ENCODE peak calls at places on chromosomes 12 and 14, in four cellular contexts. F, U, B and S are unnamed samples.

GRCh38 chr12:132314516-132315233 is 14.7 kb downstream of the GALNT9 start:
- DNase-seq in U (no peak), F (peak; percentile 28), B (no peak), S (no peak)

GRCh38 chr12:70400124-70400523 is 34.0 kb downstream of the KCNMB4 start:
- DNase-seq in F (no peak), B (no peak), U (no peak), S (no peak)

GRCh38 chr12:96514328-96514727 is 25.0 kb downstream of the CFAP54 start:
- DNase-seq in U (no peak), F (no peak), B (no peak), S (no peak)

GRCh38 chr12:16187684-16188083 is 89.8 kb downstream of the SLC15A5 start:
- DNase-seq in U (no peak), F (no peak), B (no peak), S (no peak)

GRCh38 chr12:82627799-82628198 is 58.9 kb upstream of the TMTC2 start:
- DNase-seq in U (no peak), B (no peak), F (no peak), S (no peak)

GRCh38 chr12:72390146-72390545 is 118.0 kb downstream of the TRHDE start:
- DNase-seq in U (no peak), B (no peak), F (no peak), S (no peak)

GRCh38 chr14:73381379-73382013 is 76.8 kb downstream of the NUMB start:
- DNase-seq in F (no peak), U (no peak), B (no peak), S (no peak)

GRCh38 chr12:104535383-104535782 is 78.6 kb downstream of the CHST11 start:
- DNase-seq in F (no peak), B (no peak), U (no peak), S (no peak)

GRCh38 chr12:49503674-49504180 is 35.1 kb upstream of the KCNH3 start:
- DNase-seq in B (no peak), F (no peak), U (no peak), S (no peak)

GRCh38 chr14:75636100-75636692 is 24.5 kb downstream of the ERG28 start:
- DNase-seq in U (no peak), F (no peak), B (no peak), S (peak; percentile 66)

GRCh38 chr12:118098911-118099671 is 4.7 kb downstream of the VSIG10 start:
- DNase-seq in F (no peak), U (no peak), B (peak; percentile 53), S (no peak)

GRCh38 chr12:87234898-87235297 is 794.3 kb downstream of the C12orf50 start:
- DNase-seq in F (no peak), B (no peak), U (no peak), S (no peak)

GRCh38 chr12:46679754-46680153 is 146.0 kb downstream of the SLC38A4 start:
- DNase-seq in F (no peak), B (no peak), U (no peak), S (no peak)

GRCh38 chr14:51821822-51822221 is 38.6 kb upstream of the GNG2 start:
- DNase-seq in F (no peak), B (no peak), U (no peak), S (no peak)

DNA sequence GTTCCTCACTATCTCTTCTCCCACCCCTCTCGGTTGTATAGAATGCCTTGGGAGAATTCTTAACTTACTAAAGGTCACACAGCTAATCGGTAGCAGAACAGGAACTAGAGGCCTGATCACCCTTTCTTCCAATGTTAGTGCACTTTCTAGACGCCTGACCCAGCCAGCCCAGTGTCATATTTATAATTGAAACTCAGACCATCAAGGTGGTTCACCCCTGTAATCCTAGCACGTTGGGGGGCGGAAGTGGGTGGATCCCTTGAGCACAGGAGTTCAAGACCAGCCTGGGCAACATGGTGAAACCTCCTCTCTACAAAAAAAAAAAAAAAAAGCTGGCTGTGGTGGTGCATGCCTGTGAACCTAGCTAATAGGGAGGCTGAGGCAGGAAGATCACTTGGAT is 1.8 kb downstream of the TIGAR start:
- DNase-seq in U (no peak), B (no peak), F (no peak), S (no peak)
- H3K4me3 ChIP-seq in U (peak overlapping the region; percentile 87), B (no peak overlapping the region), F (no peak overlapping the region), S (no peak overlapping the region)

DNA sequence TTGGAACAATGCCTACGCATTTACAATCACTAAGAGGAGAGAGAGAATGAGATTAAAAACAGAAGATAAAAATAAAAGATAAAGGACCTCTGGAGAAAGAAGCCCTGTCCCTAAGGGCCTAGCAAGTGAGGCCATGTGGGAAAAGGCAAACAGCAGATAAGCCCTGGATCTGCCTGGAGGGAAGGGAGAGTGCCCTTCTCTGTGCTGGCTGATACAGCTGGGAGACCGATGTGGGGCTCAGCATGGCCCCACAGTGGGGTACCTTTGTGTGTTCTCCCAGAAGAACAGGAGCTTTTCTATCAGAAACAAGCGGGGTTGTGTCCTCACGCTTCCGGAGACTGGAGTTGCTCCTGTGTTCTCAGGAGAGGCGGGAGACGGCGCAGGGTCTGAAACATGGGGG is 59.9 kb downstream of the TMCC3 start:
- DNase-seq in U (no peak), B (no peak), F (no peak), S (no peak)
- H3K4me3 ChIP-seq in U (no peak overlapping the region), B (no peak overlapping the region), F (no peak overlapping the region), S (no peak overlapping the region)

GRCh38 chr12:94621662-94622359 is 28.5 kb downstream of the TMCC3 start:
- DNase-seq in B (no peak), U (no peak), F (no peak), S (no peak)
- H3K4me3 ChIP-seq in B (peak overlapping the region; percentile 9), U (peak overlapping the region; percentile 29), F (peak overlapping the region; percentile 4), S (peak overlapping the region; percentile 16)

GRCh38 chr14:36657409-36658090 is 4.1 kb upstream of the PAX9 start:
- DNase-seq in B (peak; percentile 49), F (peak; percentile 38), U (no peak), S (peak; percentile 40)
- H3K4me3 ChIP-seq in B (no peak overlapping the region), F (no peak overlapping the region), U (no peak overlapping the region), S (peak overlapping the region; percentile 39)

GRCh38 chr12:1918875-1919236 is 404 bp upstream of the CACNA2D4 start:
- DNase-seq in F (peak; percentile 43), B (no peak), U (no peak), S (no peak)

GRCh38 chr12:1918081-1918874 is at the start of gene CACNA2D4:
- DNase-seq in U (no peak), F (peak; percentile 53), B (peak; percentile 46), S (peak; percentile 52)

GRCh38 chr12:1916396-1917171 is 1.9 kb downstream of the CACNA2D4 start:
- DNase-seq in B (no peak), U (no peak), F (peak; percentile 49), S (peak; percentile 93)

GRCh38 chr12:1919284-1919683 is 832 bp upstream of the CACNA2D4 start:
- DNase-seq in B (no peak), U (no peak), F (peak; percentile 35), S (no peak)

DNA sequence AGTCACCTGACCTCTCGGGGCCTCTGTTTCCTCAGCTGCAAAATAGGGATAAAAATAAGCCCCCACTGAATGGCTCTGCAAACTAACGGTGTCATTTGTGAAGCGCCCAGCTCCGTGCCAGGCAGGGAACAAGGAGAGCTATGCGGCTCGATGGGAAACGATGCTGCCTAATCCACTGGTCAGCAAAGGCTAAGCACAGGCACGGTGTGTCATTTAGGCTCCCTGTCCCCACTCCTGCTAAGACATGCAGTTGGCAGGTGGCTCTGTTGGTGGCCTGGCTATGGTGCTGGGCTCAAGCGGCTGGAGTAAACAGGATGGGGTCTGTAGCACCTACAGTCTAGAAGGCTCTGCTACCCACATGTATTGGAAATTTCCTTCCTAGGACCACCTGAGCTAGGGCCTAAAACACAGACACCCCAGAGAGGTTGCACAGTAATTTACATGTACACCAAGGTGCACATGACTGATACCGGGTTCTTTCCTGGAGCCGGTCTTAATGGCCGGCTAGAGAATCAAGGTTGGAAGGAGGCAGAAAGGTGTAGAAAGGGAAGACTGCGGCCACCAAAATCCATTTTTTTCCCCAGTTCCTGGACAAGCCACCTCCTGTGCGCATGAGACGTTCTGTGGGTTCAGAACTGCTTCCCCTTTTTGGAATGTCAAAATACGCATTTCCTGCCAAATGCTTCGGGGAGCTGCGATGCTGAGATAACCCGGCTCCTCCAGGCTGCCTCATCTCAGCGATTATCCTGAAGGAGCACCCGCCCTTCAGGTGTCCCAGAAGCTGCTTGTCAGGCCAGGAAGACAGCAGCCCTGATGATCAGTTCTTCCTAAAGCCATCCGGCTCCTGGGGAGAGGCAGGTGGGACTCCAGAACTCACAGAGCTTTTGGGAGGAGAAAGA is 1.0 kb downstream of the CACNA2D4 start:
- DNase-seq in U (no peak), B (no peak), F (peak; percentile 62), S (peak; percentile 43)
- H3K4me3 ChIP-seq in U (no peak overlapping the region), B (peak overlapping the region; percentile 8), F (no peak overlapping the region), S (no peak overlapping the region)

DNA sequence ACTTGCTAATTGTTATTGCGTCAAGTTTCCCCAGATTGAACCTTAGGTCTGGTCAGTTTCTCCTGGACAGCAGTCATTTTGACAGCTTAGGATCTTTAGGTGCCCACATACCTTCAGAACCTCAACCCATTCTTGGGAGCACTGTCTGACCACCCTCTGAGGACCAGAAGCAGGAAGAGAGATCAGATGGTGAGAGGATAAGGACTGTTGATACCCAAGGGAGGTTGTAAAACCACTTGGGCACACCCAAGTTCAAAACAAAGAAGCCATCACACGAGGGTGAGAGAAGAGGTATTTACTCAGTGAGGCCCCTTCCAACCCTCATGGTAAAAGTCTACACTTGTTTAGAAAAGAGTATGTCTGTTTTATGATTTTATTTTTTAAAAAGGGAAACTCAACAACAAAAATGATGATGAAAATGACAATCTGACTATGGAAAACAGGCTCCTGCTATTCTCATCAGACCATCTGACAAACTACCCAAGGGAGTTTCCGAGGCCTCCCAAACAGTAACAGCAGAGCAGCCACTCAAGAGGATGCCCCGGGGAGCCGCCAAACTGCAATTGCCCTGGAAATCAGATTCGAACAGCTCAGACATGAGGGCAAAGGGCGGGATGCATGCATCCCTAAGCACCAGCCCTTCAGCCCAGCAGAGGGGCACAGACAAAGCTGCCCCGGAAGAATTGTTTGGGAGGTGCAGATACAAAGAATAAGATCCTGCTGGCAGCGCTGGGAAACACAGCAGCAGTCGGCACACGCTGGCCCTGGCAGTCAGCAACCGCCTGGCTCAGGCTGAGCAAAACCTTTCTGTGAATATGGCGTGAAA is 162.6 kb upstream of the PLEKHG7 start:
- DNase-seq in B (no peak), U (no peak), F (peak; percentile 44), S (peak; percentile 65)
- H3K4me3 ChIP-seq in B (no peak overlapping the region), U (no peak overlapping the region), F (no peak overlapping the region), S (no peak overlapping the region)

GRCh38 chr12:109571773-109572505 is 1.4 kb downstream of the MMAB start:
- DNase-seq in U (no peak), F (peak; percentile 9), B (no peak), S (no peak)
- H3K4me3 ChIP-seq in U (no peak overlapping the region), F (no peak overlapping the region), B (no peak overlapping the region), S (no peak overlapping the region)